ENCODE peak calls at places on chromosomes 13 and 19, in ten cellular contexts. One of them, this sample, is unnamed.

GRCh38 chr13:75153834-75154233 is 328.1 kb downstream of the TBC1D4 start:
- DNase-seq in Daoy: no peak
- DNase-seq in mesothelial cell of epicardium: no peak
- DNase-seq in D341Med: no peak
- DNase-seq in type B pancreatic cell: no peak
- DNase-seq in activated CD4-positive, alpha-beta T cell treated with anti-CD3 and anti-CD28 coated beads, Interleukin-2, amount 50 U/mL, for 1 hour: no peak
- DNase-seq in stimulated activated naive CD8-positive, alpha-beta T cell treated with anti-CD3 and anti-CD28 coated beads, Interleukin-15, amount 100 ng/mL, for 72 hours: no peak
- DNase-seq in stimulated activated CD4-positive, alpha-beta T cell treated with anti-CD3 and anti-CD28 coated beads, Interleukin-1b, Interleukin-23, amount 100 ng/mL, for 24 hours: no peak
- DNase-seq in SK-N-SH: no peak
- DNase-seq in GOT3: no peak
- DNase-seq in this sample: no peak

GRCh38 chr19:35332817-35333216 is 3.8 kb downstream of the CD22 start:
- DNase-seq in Daoy: peak
- DNase-seq in mesothelial cell of epicardium: no peak
- DNase-seq in D341Med: no peak
- DNase-seq in type B pancreatic cell: no peak
- DNase-seq in activated CD4-positive, alpha-beta T cell treated with anti-CD3 and anti-CD28 coated beads, Interleukin-2, amount 50 U/mL, for 1 hour: no peak
- DNase-seq in stimulated activated naive CD8-positive, alpha-beta T cell treated with anti-CD3 and anti-CD28 coated beads, Interleukin-15, amount 100 ng/mL, for 72 hours: no peak
- DNase-seq in stimulated activated CD4-positive, alpha-beta T cell treated with anti-CD3 and anti-CD28 coated beads, Interleukin-1b, Interleukin-23, amount 100 ng/mL, for 24 hours: no peak
- DNase-seq in SK-N-SH: no peak
- DNase-seq in GOT3: no peak
- DNase-seq in this sample: no peak

GRCh38 chr13:63048648-63049047 is 1633.0 kb upstream of the PCDH20 start:
- DNase-seq in Daoy: no peak
- DNase-seq in mesothelial cell of epicardium: no peak
- DNase-seq in D341Med: no peak
- DNase-seq in type B pancreatic cell: no peak
- DNase-seq in activated CD4-positive, alpha-beta T cell treated with anti-CD3 and anti-CD28 coated beads, Interleukin-2, amount 50 U/mL, for 1 hour: no peak
- DNase-seq in stimulated activated naive CD8-positive, alpha-beta T cell treated with anti-CD3 and anti-CD28 coated beads, Interleukin-15, amount 100 ng/mL, for 72 hours: no peak
- DNase-seq in stimulated activated CD4-positive, alpha-beta T cell treated with anti-CD3 and anti-CD28 coated beads, Interleukin-1b, Interleukin-23, amount 100 ng/mL, for 24 hours: no peak
- DNase-seq in SK-N-SH: no peak
- DNase-seq in GOT3: no peak
- DNase-seq in this sample: peak

GRCh38 chr13:112184261-112184660 is 117.3 kb downstream of the SOX1 start:
- DNase-seq in Daoy: no peak
- DNase-seq in mesothelial cell of epicardium: no peak
- DNase-seq in D341Med: no peak
- DNase-seq in type B pancreatic cell: no peak
- DNase-seq in activated CD4-positive, alpha-beta T cell treated with anti-CD3 and anti-CD28 coated beads, Interleukin-2, amount 50 U/mL, for 1 hour: no peak
- DNase-seq in stimulated activated naive CD8-positive, alpha-beta T cell treated with anti-CD3 and anti-CD28 coated beads, Interleukin-15, amount 100 ng/mL, for 72 hours: no peak
- DNase-seq in stimulated activated CD4-positive, alpha-beta T cell treated with anti-CD3 and anti-CD28 coated beads, Interleukin-1b, Interleukin-23, amount 100 ng/mL, for 24 hours: no peak
- DNase-seq in SK-N-SH: no peak
- DNase-seq in GOT3: no peak
- DNase-seq in this sample: no peak

GRCh38 chr13:97883356-97883755 is 70.1 kb upstream of the IPO5 start:
- DNase-seq in Daoy: no peak
- DNase-seq in mesothelial cell of epicardium: no peak
- DNase-seq in D341Med: no peak
- DNase-seq in type B pancreatic cell: no peak
- DNase-seq in activated CD4-positive, alpha-beta T cell treated with anti-CD3 and anti-CD28 coated beads, Interleukin-2, amount 50 U/mL, for 1 hour: no peak
- DNase-seq in stimulated activated naive CD8-positive, alpha-beta T cell treated with anti-CD3 and anti-CD28 coated beads, Interleukin-15, amount 100 ng/mL, for 72 hours: no peak
- DNase-seq in stimulated activated CD4-positive, alpha-beta T cell treated with anti-CD3 and anti-CD28 coated beads, Interleukin-1b, Interleukin-23, amount 100 ng/mL, for 24 hours: no peak
- DNase-seq in SK-N-SH: no peak
- DNase-seq in GOT3: no peak
- DNase-seq in this sample: no peak

GRCh38 chr19:55633866-55634265 is 6.9 kb upstream of the ZNF580 start:
- DNase-seq in Daoy: no peak
- DNase-seq in mesothelial cell of epicardium: no peak
- DNase-seq in D341Med: no peak
- DNase-seq in type B pancreatic cell: no peak
- DNase-seq in activated CD4-positive, alpha-beta T cell treated with anti-CD3 and anti-CD28 coated beads, Interleukin-2, amount 50 U/mL, for 1 hour: no peak
- DNase-seq in stimulated activated naive CD8-positive, alpha-beta T cell treated with anti-CD3 and anti-CD28 coated beads, Interleukin-15, amount 100 ng/mL, for 72 hours: no peak
- DNase-seq in stimulated activated CD4-positive, alpha-beta T cell treated with anti-CD3 and anti-CD28 coated beads, Interleukin-1b, Interleukin-23, amount 100 ng/mL, for 24 hours: no peak
- DNase-seq in SK-N-SH: no peak
- DNase-seq in GOT3: no peak
- DNase-seq in this sample: no peak

GRCh38 chr13:98397221-98397620 is 179.7 kb downstream of the STK24 start:
- DNase-seq in Daoy: no peak
- DNase-seq in mesothelial cell of epicardium: no peak
- DNase-seq in D341Med: no peak
- DNase-seq in type B pancreatic cell: no peak
- DNase-seq in activated CD4-positive, alpha-beta T cell treated with anti-CD3 and anti-CD28 coated beads, Interleukin-2, amount 50 U/mL, for 1 hour: no peak
- DNase-seq in stimulated activated naive CD8-positive, alpha-beta T cell treated with anti-CD3 and anti-CD28 coated beads, Interleukin-15, amount 100 ng/mL, for 72 hours: no peak
- DNase-seq in stimulated activated CD4-positive, alpha-beta T cell treated with anti-CD3 and anti-CD28 coated beads, Interleukin-1b, Interleukin-23, amount 100 ng/mL, for 24 hours: no peak
- DNase-seq in SK-N-SH: no peak
- DNase-seq in GOT3: no peak
- DNase-seq in this sample: peak

GRCh38 chr19:14181906-14182305 is 24.1 kb downstream of the ADGRL1 start:
- DNase-seq in Daoy: no peak
- DNase-seq in mesothelial cell of epicardium: no peak
- DNase-seq in D341Med: no peak
- DNase-seq in type B pancreatic cell: no peak
- DNase-seq in activated CD4-positive, alpha-beta T cell treated with anti-CD3 and anti-CD28 coated beads, Interleukin-2, amount 50 U/mL, for 1 hour: no peak
- DNase-seq in stimulated activated naive CD8-positive, alpha-beta T cell treated with anti-CD3 and anti-CD28 coated beads, Interleukin-15, amount 100 ng/mL, for 72 hours: no peak
- DNase-seq in stimulated activated CD4-positive, alpha-beta T cell treated with anti-CD3 and anti-CD28 coated beads, Interleukin-1b, Interleukin-23, amount 100 ng/mL, for 24 hours: no peak
- DNase-seq in SK-N-SH: peak
- DNase-seq in GOT3: no peak
- DNase-seq in this sample: no peak

GRCh38 chr13:105333416-105333815 is 1202.0 kb downstream of the EFNB2 start:
- DNase-seq in Daoy: no peak
- DNase-seq in mesothelial cell of epicardium: no peak
- DNase-seq in D341Med: no peak
- DNase-seq in type B pancreatic cell: no peak
- DNase-seq in activated CD4-positive, alpha-beta T cell treated with anti-CD3 and anti-CD28 coated beads, Interleukin-2, amount 50 U/mL, for 1 hour: no peak
- DNase-seq in stimulated activated naive CD8-positive, alpha-beta T cell treated with anti-CD3 and anti-CD28 coated beads, Interleukin-15, amount 100 ng/mL, for 72 hours: no peak
- DNase-seq in stimulated activated CD4-positive, alpha-beta T cell treated with anti-CD3 and anti-CD28 coated beads, Interleukin-1b, Interleukin-23, amount 100 ng/mL, for 24 hours: no peak
- DNase-seq in SK-N-SH: no peak
- DNase-seq in GOT3: no peak
- DNase-seq in this sample: no peak

GRCh38 chr19:51735759-51736449 is 12.1 kb upstream of the HAS1 start:
- DNase-seq in Daoy: peak
- DNase-seq in mesothelial cell of epicardium: no peak
- DNase-seq in D341Med: no peak
- DNase-seq in type B pancreatic cell: no peak
- DNase-seq in activated CD4-positive, alpha-beta T cell treated with anti-CD3 and anti-CD28 coated beads, Interleukin-2, amount 50 U/mL, for 1 hour: no peak
- DNase-seq in stimulated activated naive CD8-positive, alpha-beta T cell treated with anti-CD3 and anti-CD28 coated beads, Interleukin-15, amount 100 ng/mL, for 72 hours: no peak
- DNase-seq in stimulated activated CD4-positive, alpha-beta T cell treated with anti-CD3 and anti-CD28 coated beads, Interleukin-1b, Interleukin-23, amount 100 ng/mL, for 24 hours: no peak
- DNase-seq in SK-N-SH: no peak
- DNase-seq in GOT3: peak
- DNase-seq in this sample: no peak

GRCh38 chr19:52945652-52946321 is 16.9 kb downstream of the ZNF816 start:
- DNase-seq in Daoy: no peak
- DNase-seq in mesothelial cell of epicardium: no peak
- DNase-seq in D341Med: no peak
- DNase-seq in type B pancreatic cell: no peak
- DNase-seq in activated CD4-positive, alpha-beta T cell treated with anti-CD3 and anti-CD28 coated beads, Interleukin-2, amount 50 U/mL, for 1 hour: no peak
- DNase-seq in stimulated activated naive CD8-positive, alpha-beta T cell treated with anti-CD3 and anti-CD28 coated beads, Interleukin-15, amount 100 ng/mL, for 72 hours: no peak
- DNase-seq in stimulated activated CD4-positive, alpha-beta T cell treated with anti-CD3 and anti-CD28 coated beads, Interleukin-1b, Interleukin-23, amount 100 ng/mL, for 24 hours: no peak
- DNase-seq in SK-N-SH: no peak
- DNase-seq in GOT3: no peak
- DNase-seq in this sample: peak

GRCh38 chr19:11856568-11857264 is 8.2 kb downstream of the ZNF439 start:
- DNase-seq in Daoy: no peak
- DNase-seq in mesothelial cell of epicardium: no peak
- DNase-seq in D341Med: no peak
- DNase-seq in type B pancreatic cell: no peak
- DNase-seq in activated CD4-positive, alpha-beta T cell treated with anti-CD3 and anti-CD28 coated beads, Interleukin-2, amount 50 U/mL, for 1 hour: no peak
- DNase-seq in stimulated activated naive CD8-positive, alpha-beta T cell treated with anti-CD3 and anti-CD28 coated beads, Interleukin-15, amount 100 ng/mL, for 72 hours: no peak
- DNase-seq in stimulated activated CD4-positive, alpha-beta T cell treated with anti-CD3 and anti-CD28 coated beads, Interleukin-1b, Interleukin-23, amount 100 ng/mL, for 24 hours: no peak
- DNase-seq in SK-N-SH: no peak
- DNase-seq in GOT3: no peak
- DNase-seq in this sample: no peak

GRCh38 chr13:28653111-28653510 is 5.8 kb upstream of the POMP start:
- DNase-seq in Daoy: no peak
- DNase-seq in mesothelial cell of epicardium: no peak
- DNase-seq in D341Med: no peak
- DNase-seq in type B pancreatic cell: no peak
- DNase-seq in activated CD4-positive, alpha-beta T cell treated with anti-CD3 and anti-CD28 coated beads, Interleukin-2, amount 50 U/mL, for 1 hour: no peak
- DNase-seq in stimulated activated naive CD8-positive, alpha-beta T cell treated with anti-CD3 and anti-CD28 coated beads, Interleukin-15, amount 100 ng/mL, for 72 hours: no peak
- DNase-seq in stimulated activated CD4-positive, alpha-beta T cell treated with anti-CD3 and anti-CD28 coated beads, Interleukin-1b, Interleukin-23, amount 100 ng/mL, for 24 hours: no peak
- DNase-seq in SK-N-SH: no peak
- DNase-seq in GOT3: no peak
- DNase-seq in this sample: no peak

GRCh38 chr13:64928704-64929499 is 2301.2 kb downstream of the PCDH9 start:
- DNase-seq in Daoy: no peak
- DNase-seq in mesothelial cell of epicardium: no peak
- DNase-seq in D341Med: no peak
- DNase-seq in type B pancreatic cell: no peak
- DNase-seq in activated CD4-positive, alpha-beta T cell treated with anti-CD3 and anti-CD28 coated beads, Interleukin-2, amount 50 U/mL, for 1 hour: no peak
- DNase-seq in stimulated activated naive CD8-positive, alpha-beta T cell treated with anti-CD3 and anti-CD28 coated beads, Interleukin-15, amount 100 ng/mL, for 72 hours: no peak
- DNase-seq in stimulated activated CD4-positive, alpha-beta T cell treated with anti-CD3 and anti-CD28 coated beads, Interleukin-1b, Interleukin-23, amount 100 ng/mL, for 24 hours: no peak
- DNase-seq in SK-N-SH: no peak
- DNase-seq in GOT3: no peak
- DNase-seq in this sample: no peak

GRCh38 chr19:36060430-36060829 is 5.7 kb downstream of the WDR62 start:
- DNase-seq in Daoy: peak
- DNase-seq in mesothelial cell of epicardium: no peak
- DNase-seq in D341Med: peak
- DNase-seq in type B pancreatic cell: no peak
- DNase-seq in activated CD4-positive, alpha-beta T cell treated with anti-CD3 and anti-CD28 coated beads, Interleukin-2, amount 50 U/mL, for 1 hour: peak
- DNase-seq in stimulated activated naive CD8-positive, alpha-beta T cell treated with anti-CD3 and anti-CD28 coated beads, Interleukin-15, amount 100 ng/mL, for 72 hours: peak
- DNase-seq in stimulated activated CD4-positive, alpha-beta T cell treated with anti-CD3 and anti-CD28 coated beads, Interleukin-1b, Interleukin-23, amount 100 ng/mL, for 24 hours: no peak
- DNase-seq in SK-N-SH: peak
- DNase-seq in GOT3: no peak
- DNase-seq in this sample: peak